ENCODE peak calls at places on chromosome 4, in eight cellular contexts. One of them, this sample, is unnamed.

GRCh38 chr4:8114456-8115202 is 44.0 kb downstream of the ABLIM2 start:
- DNase-seq in caudate nucleus: no peak
- DNase-seq in glutamatergic neuron: no peak
- DNase-seq in HT-29: peak
- DNase-seq in HT1080: no peak
- DNase-seq in mucosa of gallbladder: no peak
- DNase-seq in NCI-H2107: no peak
- DNase-seq in GM23248: no peak
- DNase-seq in this sample: no peak

GRCh38 chr4:123412700-123413512 is 16.3 kb downstream of the SPRY1 start:
- DNase-seq in HT1080: no peak
- DNase-seq in GM23248: peak
- DNase-seq in mucosa of gallbladder: no peak
- DNase-seq in NCI-H2107: no peak
- DNase-seq in HT-29: no peak
- DNase-seq in glutamatergic neuron: no peak
- DNase-seq in caudate nucleus: no peak
- DNase-seq in this sample: no peak

GRCh38 chr4:87103691-87104187 is 116.7 kb downstream of the KLHL8 start:
- DNase-seq in glutamatergic neuron: no peak
- DNase-seq in HT1080: peak
- DNase-seq in NCI-H2107: no peak
- DNase-seq in GM23248: peak
- DNase-seq in caudate nucleus: no peak
- DNase-seq in mucosa of gallbladder: no peak
- DNase-seq in HT-29: peak
- DNase-seq in this sample: no peak

GRCh38 chr4:114791976-114792375 is 193.4 kb downstream of the UGT8 start:
- DNase-seq in caudate nucleus: no peak
- DNase-seq in NCI-H2107: no peak
- DNase-seq in GM23248: no peak
- DNase-seq in HT-29: no peak
- DNase-seq in mucosa of gallbladder: no peak
- DNase-seq in HT1080: peak
- DNase-seq in glutamatergic neuron: no peak
- DNase-seq in this sample: no peak

GRCh38 chr4:69051576-69051943 is 44.7 kb upstream of the UGT2B7 start:
- DNase-seq in GM23248: no peak
- DNase-seq in mucosa of gallbladder: no peak
- DNase-seq in glutamatergic neuron: no peak
- DNase-seq in HT1080: no peak
- DNase-seq in caudate nucleus: no peak
- DNase-seq in HT-29: no peak
- DNase-seq in NCI-H2107: no peak
- DNase-seq in this sample: no peak

GRCh38 chr4:8315343-8316250 is 46.0 kb downstream of the HTRA3 start:
- DNase-seq in glutamatergic neuron: no peak
- DNase-seq in caudate nucleus: no peak
- DNase-seq in HT1080: peak
- DNase-seq in GM23248: peak
- DNase-seq in mucosa of gallbladder: peak
- DNase-seq in NCI-H2107: peak
- DNase-seq in HT-29: peak
- DNase-seq in this sample: no peak

GRCh38 chr4:122798101-122798500 is 28.5 kb upstream of the FGF2 start:
- DNase-seq in NCI-H2107: peak
- DNase-seq in HT1080: peak
- DNase-seq in GM23248: peak
- DNase-seq in glutamatergic neuron: no peak
- DNase-seq in HT-29: peak
- DNase-seq in caudate nucleus: no peak
- DNase-seq in mucosa of gallbladder: peak
- DNase-seq in this sample: no peak

GRCh38 chr4:150852237-150852636 is 162.8 kb downstream of the LRBA start:
- DNase-seq in HT1080: no peak
- DNase-seq in mucosa of gallbladder: no peak
- DNase-seq in HT-29: no peak
- DNase-seq in GM23248: peak
- DNase-seq in caudate nucleus: no peak
- DNase-seq in glutamatergic neuron: no peak
- DNase-seq in NCI-H2107: no peak
- DNase-seq in this sample: no peak

GRCh38 chr4:13539721-13540445 is 4.4 kb downstream of the NKX3-2 start:
- DNase-seq in NCI-H2107: no peak
- DNase-seq in mucosa of gallbladder: no peak
- DNase-seq in HT1080: no peak
- DNase-seq in GM23248: no peak
- DNase-seq in caudate nucleus: no peak
- DNase-seq in HT-29: no peak
- DNase-seq in glutamatergic neuron: no peak
- DNase-seq in this sample: no peak

GRCh38 chr4:52614241-52614640 is 44.9 kb downstream of the USP46 start:
- DNase-seq in GM23248: no peak
- DNase-seq in mucosa of gallbladder: no peak
- DNase-seq in HT-29: no peak
- DNase-seq in HT1080: no peak
- DNase-seq in glutamatergic neuron: no peak
- DNase-seq in caudate nucleus: no peak
- DNase-seq in NCI-H2107: no peak
- DNase-seq in this sample: no peak

GRCh38 chr4:94452476-94453300 is 946 bp downstream of the PDLIM5 start:
- DNase-seq in GM23248: peak
- DNase-seq in caudate nucleus: peak
- DNase-seq in mucosa of gallbladder: peak
- DNase-seq in glutamatergic neuron: peak
- DNase-seq in NCI-H2107: no peak
- DNase-seq in HT-29: peak
- DNase-seq in HT1080: peak
- DNase-seq in this sample: no peak

GRCh38 chr4:80913381-80913780 is 117.1 kb upstream of the BMP3 start:
- DNase-seq in caudate nucleus: no peak
- DNase-seq in GM23248: no peak
- DNase-seq in HT1080: no peak
- DNase-seq in NCI-H2107: no peak
- DNase-seq in mucosa of gallbladder: no peak
- DNase-seq in HT-29: no peak
- DNase-seq in glutamatergic neuron: no peak
- DNase-seq in this sample: no peak

GRCh38 chr4:122326908-122327307 is 51.9 kb upstream of the ADAD1 start:
- DNase-seq in GM23248: no peak
- DNase-seq in HT-29: no peak
- DNase-seq in HT1080: no peak
- DNase-seq in glutamatergic neuron: no peak
- DNase-seq in caudate nucleus: no peak
- DNase-seq in NCI-H2107: no peak
- DNase-seq in mucosa of gallbladder: no peak
- DNase-seq in this sample: no peak

GRCh38 chr4:164623099-164623498 is 130.8 kb upstream of the SMIM31 start:
- DNase-seq in glutamatergic neuron: no peak
- DNase-seq in mucosa of gallbladder: no peak
- DNase-seq in caudate nucleus: no peak
- DNase-seq in NCI-H2107: no peak
- DNase-seq in HT1080: no peak
- DNase-seq in GM23248: no peak
- DNase-seq in HT-29: no peak
- DNase-seq in this sample: no peak

GRCh38 chr4:52711271-52711670 is 40.0 kb downstream of the ERVMER34-1 start:
- DNase-seq in NCI-H2107: no peak
- DNase-seq in GM23248: no peak
- DNase-seq in mucosa of gallbladder: no peak
- DNase-seq in glutamatergic neuron: no peak
- DNase-seq in HT1080: no peak
- DNase-seq in HT-29: no peak
- DNase-seq in caudate nucleus: no peak
- DNase-seq in this sample: no peak

GRCh38 chr4:10737335-10737734 is 52.8 kb upstream of the CLNK start:
- DNase-seq in NCI-H2107: no peak
- DNase-seq in HT-29: no peak
- DNase-seq in caudate nucleus: no peak
- DNase-seq in HT1080: peak
- DNase-seq in mucosa of gallbladder: no peak
- DNase-seq in glutamatergic neuron: no peak
- DNase-seq in GM23248: peak
- DNase-seq in this sample: no peak

GRCh38 chr4:54085284-54085683 is 14.7 kb upstream of the GSX2 start:
- DNase-seq in glutamatergic neuron: no peak
- DNase-seq in mucosa of gallbladder: peak
- DNase-seq in NCI-H2107: no peak
- DNase-seq in GM23248: peak
- DNase-seq in HT1080: peak
- DNase-seq in HT-29: no peak
- DNase-seq in caudate nucleus: peak
- DNase-seq in this sample: no peak

GRCh38 chr4:108172231-108172779 is 3.6 kb upstream of the LEF1 start:
- DNase-seq in glutamatergic neuron: peak
- DNase-seq in mucosa of gallbladder: no peak
- DNase-seq in GM23248: peak
- DNase-seq in NCI-H2107: no peak
- DNase-seq in HT-29: no peak
- DNase-seq in HT1080: no peak
- DNase-seq in caudate nucleus: no peak
- DNase-seq in this sample: no peak

GRCh38 chr4:184664445-184665210 is 15.1 kb downstream of the PRIMPOL start:
- DNase-seq in NCI-H2107: no peak
- DNase-seq in glutamatergic neuron: no peak
- DNase-seq in HT-29: no peak
- DNase-seq in GM23248: peak
- DNase-seq in mucosa of gallbladder: no peak
- DNase-seq in caudate nucleus: no peak
- DNase-seq in HT1080: no peak
- DNase-seq in this sample: no peak

GRCh38 chr4:11585506-11585905 is 156.8 kb upstream of the HS3ST1 start:
- DNase-seq in glutamatergic neuron: no peak
- DNase-seq in NCI-H2107: peak
- DNase-seq in HT1080: peak
- DNase-seq in caudate nucleus: no peak
- DNase-seq in mucosa of gallbladder: peak
- DNase-seq in HT-29: peak
- DNase-seq in GM23248: no peak
- DNase-seq in this sample: peak

GRCh38 chr4:73800206-73800605 is 36.3 kb upstream of the CXCL6 start:
- DNase-seq in NCI-H2107: no peak
- DNase-seq in GM23248: no peak
- DNase-seq in mucosa of gallbladder: no peak
- DNase-seq in caudate nucleus: no peak
- DNase-seq in HT1080: no peak
- DNase-seq in HT-29: no peak
- DNase-seq in glutamatergic neuron: no peak
- DNase-seq in this sample: no peak

GRCh38 chr4:88791274-88791673 is 93.6 kb upstream of the NAP1L5 start:
- DNase-seq in HT-29: peak
- DNase-seq in caudate nucleus: no peak
- DNase-seq in GM23248: peak
- DNase-seq in NCI-H2107: no peak
- DNase-seq in mucosa of gallbladder: no peak
- DNase-seq in glutamatergic neuron: no peak
- DNase-seq in HT1080: peak
- DNase-seq in this sample: no peak

GRCh38 chr4:171629737-171630136 is 183.5 kb upstream of the GALNTL6 start:
- DNase-seq in caudate nucleus: no peak
- DNase-seq in GM23248: no peak
- DNase-seq in NCI-H2107: no peak
- DNase-seq in glutamatergic neuron: no peak
- DNase-seq in HT-29: no peak
- DNase-seq in mucosa of gallbladder: no peak
- DNase-seq in HT1080: no peak
- DNase-seq in this sample: no peak

GRCh38 chr4:82988323-82988832 is 22.2 kb downstream of the LIN54 start:
- DNase-seq in HT1080: no peak
- DNase-seq in HT-29: no peak
- DNase-seq in NCI-H2107: no peak
- DNase-seq in GM23248: peak
- DNase-seq in caudate nucleus: no peak
- DNase-seq in mucosa of gallbladder: no peak
- DNase-seq in glutamatergic neuron: no peak
- DNase-seq in this sample: no peak

GRCh38 chr4:143337600-143338287 is 1.1 kb downstream of the GAB1 start:
- DNase-seq in HT-29: peak
- DNase-seq in HT1080: peak
- DNase-seq in mucosa of gallbladder: peak
- DNase-seq in GM23248: peak
- DNase-seq in NCI-H2107: no peak
- DNase-seq in caudate nucleus: peak
- DNase-seq in glutamatergic neuron: peak
- DNase-seq in this sample: no peak

GRCh38 chr4:63582997-63583396 is 826.3 kb downstream of the TECRL start:
- DNase-seq in HT1080: no peak
- DNase-seq in HT-29: no peak
- DNase-seq in glutamatergic neuron: no peak
- DNase-seq in GM23248: no peak
- DNase-seq in mucosa of gallbladder: no peak
- DNase-seq in NCI-H2107: no peak
- DNase-seq in caudate nucleus: no peak
- DNase-seq in this sample: no peak

GRCh38 chr4:139054791-139055376 is 39.3 kb downstream of the NOCT start:
- DNase-seq in HT-29: no peak
- DNase-seq in NCI-H2107: no peak
- DNase-seq in caudate nucleus: no peak
- DNase-seq in mucosa of gallbladder: no peak
- DNase-seq in glutamatergic neuron: no peak
- DNase-seq in GM23248: peak
- DNase-seq in HT1080: no peak
- DNase-seq in this sample: no peak

GRCh38 chr4:75985116-75985515 is 5.6 kb downstream of the SDAD1 start:
- DNase-seq in HT1080: peak
- DNase-seq in caudate nucleus: no peak
- DNase-seq in glutamatergic neuron: no peak
- DNase-seq in GM23248: peak
- DNase-seq in mucosa of gallbladder: no peak
- DNase-seq in HT-29: no peak
- DNase-seq in NCI-H2107: no peak
- DNase-seq in this sample: no peak

GRCh38 chr4:169270810-169271691 is at the start of gene SH3RF1:
- DNase-seq in HT-29: peak
- DNase-seq in glutamatergic neuron: peak
- DNase-seq in NCI-H2107: no peak
- DNase-seq in GM23248: peak
- DNase-seq in HT1080: peak
- DNase-seq in mucosa of gallbladder: peak
- DNase-seq in caudate nucleus: peak
- DNase-seq in this sample: no peak

GRCh38 chr4:19675172-19675811 is 576.4 kb upstream of the SLIT2 start:
- DNase-seq in mucosa of gallbladder: no peak
- DNase-seq in caudate nucleus: no peak
- DNase-seq in HT1080: no peak
- DNase-seq in GM23248: peak
- DNase-seq in NCI-H2107: no peak
- DNase-seq in HT-29: no peak
- DNase-seq in glutamatergic neuron: no peak
- DNase-seq in this sample: no peak

GRCh38 chr4:150206265-150206664 is 128.0 kb downstream of the DCLK2 start:
- DNase-seq in mucosa of gallbladder: no peak
- DNase-seq in NCI-H2107: no peak
- DNase-seq in caudate nucleus: no peak
- DNase-seq in glutamatergic neuron: no peak
- DNase-seq in HT-29: no peak
- DNase-seq in GM23248: no peak
- DNase-seq in HT1080: no peak
- DNase-seq in this sample: no peak

GRCh38 chr4:3041192-3042142 is 32.9 kb downstream of the HTT-AS start:
- DNase-seq in NCI-H2107: no peak
- DNase-seq in glutamatergic neuron: peak
- DNase-seq in GM23248: peak
- DNase-seq in caudate nucleus: no peak
- DNase-seq in mucosa of gallbladder: peak
- DNase-seq in HT-29: peak
- DNase-seq in HT1080: peak
- DNase-seq in this sample: no peak

GRCh38 chr4:30068234-30068633 is 651.9 kb upstream of the PCDH7 start:
- DNase-seq in caudate nucleus: no peak
- DNase-seq in NCI-H2107: no peak
- DNase-seq in mucosa of gallbladder: no peak
- DNase-seq in HT1080: no peak
- DNase-seq in GM23248: peak
- DNase-seq in glutamatergic neuron: peak
- DNase-seq in HT-29: no peak
- DNase-seq in this sample: no peak

GRCh38 chr4:137635108-137635507 is 102.8 kb upstream of the PCDH18 start:
- DNase-seq in mucosa of gallbladder: no peak
- DNase-seq in GM23248: peak
- DNase-seq in glutamatergic neuron: no peak
- DNase-seq in NCI-H2107: no peak
- DNase-seq in caudate nucleus: no peak
- DNase-seq in HT-29: no peak
- DNase-seq in HT1080: no peak
- DNase-seq in this sample: no peak

This sample was measured in NCI-H187 treated with DMSO at 0.1 percent for 48 hours.